ENCODE peak calls at places on chromosome 9, in four cellular contexts. One of them, this sample, is unnamed.

GRCh38 chr9:18115131-18115530 is 358.8 kb upstream of the ADAMTSL1 start:
- DNase-seq in fibroblast of lung: no peak
- DNase-seq in tibial artery: no peak
- DNase-seq in sigmoid colon: no peak
- DNase-seq in this sample: no peak

GRCh38 chr9:71830131-71830530 is 61.8 kb upstream of the CEMIP2 start:
- DNase-seq in fibroblast of lung: no peak
- DNase-seq in tibial artery: no peak
- DNase-seq in sigmoid colon: no peak
- DNase-seq in this sample: no peak

GRCh38 chr9:70578720-70579119 is 164.3 kb upstream of the KLF9 start:
- DNase-seq in fibroblast of lung: no peak
- DNase-seq in tibial artery: no peak
- DNase-seq in sigmoid colon: no peak
- DNase-seq in this sample: no peak

GRCh38 chr9:6014668-6015270 is 655 bp downstream of the RANBP6 start:
- DNase-seq in fibroblast of lung: peak; percentile 90
- DNase-seq in tibial artery: no peak
- DNase-seq in sigmoid colon: no peak
- DNase-seq in this sample: no peak

GRCh38 chr9:74610523-74611061 is 113.5 kb downstream of the RORB start:
- DNase-seq in fibroblast of lung: peak; percentile 35
- DNase-seq in tibial artery: no peak
- DNase-seq in sigmoid colon: no peak
- DNase-seq in this sample: no peak

GRCh38 chr9:95506692-95507455 is 9.9 kb downstream of the PTCH1 start:
- DNase-seq in fibroblast of lung: peak; percentile 75
- DNase-seq in tibial artery: peak; percentile 79
- DNase-seq in sigmoid colon: peak; percentile 77
- DNase-seq in this sample: peak; percentile 59

GRCh38 chr9:124149992-124150391 is 107.8 kb upstream of the NEK6 start:
- DNase-seq in fibroblast of lung: no peak
- DNase-seq in tibial artery: no peak
- DNase-seq in sigmoid colon: no peak
- DNase-seq in this sample: no peak

GRCh38 chr9:88184986-88185385 is 46.7 kb upstream of the SPATA31C2 start:
- DNase-seq in fibroblast of lung: no peak
- DNase-seq in tibial artery: no peak
- DNase-seq in sigmoid colon: no peak
- DNase-seq in this sample: no peak

GRCh38 chr9:72588336-72588735 is 66.9 kb downstream of the TMC1 start:
- DNase-seq in fibroblast of lung: peak; percentile 70
- DNase-seq in tibial artery: no peak
- DNase-seq in sigmoid colon: peak; percentile 72
- DNase-seq in this sample: no peak

GRCh38 chr9:3087697-3088096 is 243.8 kb upstream of the PUM3 start:
- DNase-seq in fibroblast of lung: no peak
- DNase-seq in tibial artery: no peak
- DNase-seq in sigmoid colon: no peak
- DNase-seq in this sample: no peak

GRCh38 chr9:78215706-78216105 is 20.2 kb upstream of the CEP78 start:
- DNase-seq in fibroblast of lung: peak; percentile 80
- DNase-seq in tibial artery: no peak
- DNase-seq in sigmoid colon: no peak
- DNase-seq in this sample: no peak

GRCh38 chr9:93620041-93620506 is 43.7 kb downstream of the PHF2 start:
- DNase-seq in fibroblast of lung: no peak
- DNase-seq in tibial artery: no peak
- DNase-seq in sigmoid colon: peak; percentile 54
- DNase-seq in this sample: no peak

GRCh38 chr9:7258688-7259396 is 501.1 kb downstream of the KDM4C start:
- DNase-seq in fibroblast of lung: no peak
- DNase-seq in tibial artery: no peak
- DNase-seq in sigmoid colon: no peak
- DNase-seq in this sample: no peak

DNA sequence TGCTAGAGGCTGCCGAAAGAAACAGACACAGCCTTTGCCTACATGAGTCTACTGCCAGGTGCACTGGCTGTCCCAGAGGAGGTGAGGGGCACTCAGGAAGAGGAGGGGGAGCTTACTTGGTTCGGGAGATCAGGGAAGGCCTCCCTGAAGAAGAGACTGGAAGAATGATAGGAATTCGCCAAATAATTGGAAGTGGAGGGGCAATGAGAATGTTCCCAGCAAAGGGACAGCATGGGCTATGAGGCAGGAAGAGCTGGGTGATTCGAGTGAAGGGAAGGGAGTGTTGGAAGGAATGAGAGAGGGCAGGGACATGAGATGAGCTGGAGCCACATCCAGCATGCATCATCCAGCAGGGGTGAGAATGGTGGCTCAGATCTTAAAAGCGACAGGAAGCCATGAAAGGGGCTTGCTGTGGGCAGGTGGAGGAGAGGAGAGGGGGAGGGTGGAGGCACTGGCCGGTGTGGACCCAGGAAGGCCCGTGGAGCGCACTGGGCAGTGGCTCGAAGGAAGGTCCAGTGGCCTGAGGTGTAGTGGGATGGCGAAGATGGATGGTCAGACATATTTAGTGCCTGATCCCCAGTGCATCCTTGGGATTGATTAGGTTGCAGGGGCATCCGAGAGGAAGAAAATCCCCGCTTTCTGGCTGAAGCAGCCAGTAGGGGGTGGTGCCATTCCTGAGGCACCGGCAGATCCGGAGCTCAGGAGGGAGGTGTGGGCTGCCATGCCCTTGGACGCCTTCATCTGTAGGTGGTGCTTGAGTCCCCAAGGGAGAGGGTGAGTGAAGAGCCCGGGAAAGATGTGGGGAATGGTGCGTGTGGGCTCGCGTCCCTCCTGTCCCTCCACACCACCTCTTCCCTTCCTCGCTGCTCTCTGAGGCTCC is 53.5 kb upstream of the GARNL3 start:
- DNase-seq in fibroblast of lung: no peak
- DNase-seq in tibial artery: peak; percentile 51
- DNase-seq in sigmoid colon: no peak
- DNase-seq in this sample: peak; percentile 8
- TF ChIP-seq CTCF in fibroblast of lung: no peak
- TF ChIP-seq CTCF in tibial artery: no peak
- TF ChIP-seq CTCF in sigmoid colon: no peak
- TF ChIP-seq CTCF in this sample: no peak

GRCh38 chr9:75852746-75853145 is 37.7 kb upstream of the PCSK5 start:
- DNase-seq in fibroblast of lung: no peak
- DNase-seq in tibial artery: no peak
- DNase-seq in sigmoid colon: no peak
- DNase-seq in this sample: no peak

GRCh38 chr9:75850459-75851200 is 39.8 kb upstream of the PCSK5 start:
- DNase-seq in fibroblast of lung: no peak
- DNase-seq in tibial artery: no peak
- DNase-seq in sigmoid colon: no peak
- DNase-seq in this sample: no peak

GRCh38 chr9:75858497-75859092 is 31.9 kb upstream of the PCSK5 start:
- DNase-seq in fibroblast of lung: no peak
- DNase-seq in tibial artery: no peak
- DNase-seq in sigmoid colon: no peak
- DNase-seq in this sample: no peak

GRCh38 chr9:75851917-75852316 is 38.6 kb upstream of the PCSK5 start:
- DNase-seq in fibroblast of lung: no peak
- DNase-seq in tibial artery: no peak
- DNase-seq in sigmoid colon: no peak
- DNase-seq in this sample: no peak

DNA sequence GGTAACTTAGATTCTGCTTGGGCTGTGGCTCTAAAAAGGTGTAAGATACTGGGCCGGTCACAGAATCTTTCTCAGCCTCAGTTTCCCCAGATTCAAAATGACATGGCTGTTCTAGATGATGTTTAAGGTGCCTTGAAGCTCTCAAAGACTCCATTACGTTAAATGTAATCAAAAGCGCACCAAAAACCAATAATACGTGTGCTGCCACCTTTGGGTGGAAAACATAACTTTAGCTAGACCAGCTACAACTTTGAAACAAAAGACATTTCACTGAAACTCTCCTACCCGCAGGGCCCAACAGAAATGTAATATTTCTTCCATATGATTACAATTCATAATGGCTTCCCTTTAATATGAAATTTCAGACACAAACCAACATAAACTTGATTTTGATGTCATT is 35.0 kb upstream of the PCSK5 start:
- DNase-seq in fibroblast of lung: no peak
- DNase-seq in tibial artery: no peak
- DNase-seq in sigmoid colon: no peak
- DNase-seq in this sample: no peak
- TF ChIP-seq CTCF in fibroblast of lung: peak; percentile 3
- TF ChIP-seq CTCF in tibial artery: peak; percentile 57
- TF ChIP-seq CTCF in sigmoid colon: no peak
- TF ChIP-seq CTCF in this sample: no peak

GRCh38 chr9:35842795-35843194 is 13.8 kb downstream of the TMEM8B start:
- DNase-seq in fibroblast of lung: no peak
- DNase-seq in tibial artery: no peak
- DNase-seq in sigmoid colon: no peak
- DNase-seq in this sample: no peak

GRCh38 chr9:35844628-35845301 is 15.7 kb downstream of the TMEM8B start:
- DNase-seq in fibroblast of lung: peak; percentile 88
- DNase-seq in tibial artery: no peak
- DNase-seq in sigmoid colon: peak; percentile 70
- DNase-seq in this sample: no peak

GRCh38 chr9:35840901-35841900 is 12.2 kb downstream of the TMEM8B start:
- DNase-seq in fibroblast of lung: no peak
- DNase-seq in tibial artery: no peak
- DNase-seq in sigmoid colon: peak; percentile 50
- DNase-seq in this sample: no peak

GRCh38 chr9:35839926-35840325 is 10.9 kb downstream of the TMEM8B start:
- DNase-seq in fibroblast of lung: no peak
- DNase-seq in tibial artery: no peak
- DNase-seq in sigmoid colon: peak; percentile 38
- DNase-seq in this sample: no peak

DNA sequence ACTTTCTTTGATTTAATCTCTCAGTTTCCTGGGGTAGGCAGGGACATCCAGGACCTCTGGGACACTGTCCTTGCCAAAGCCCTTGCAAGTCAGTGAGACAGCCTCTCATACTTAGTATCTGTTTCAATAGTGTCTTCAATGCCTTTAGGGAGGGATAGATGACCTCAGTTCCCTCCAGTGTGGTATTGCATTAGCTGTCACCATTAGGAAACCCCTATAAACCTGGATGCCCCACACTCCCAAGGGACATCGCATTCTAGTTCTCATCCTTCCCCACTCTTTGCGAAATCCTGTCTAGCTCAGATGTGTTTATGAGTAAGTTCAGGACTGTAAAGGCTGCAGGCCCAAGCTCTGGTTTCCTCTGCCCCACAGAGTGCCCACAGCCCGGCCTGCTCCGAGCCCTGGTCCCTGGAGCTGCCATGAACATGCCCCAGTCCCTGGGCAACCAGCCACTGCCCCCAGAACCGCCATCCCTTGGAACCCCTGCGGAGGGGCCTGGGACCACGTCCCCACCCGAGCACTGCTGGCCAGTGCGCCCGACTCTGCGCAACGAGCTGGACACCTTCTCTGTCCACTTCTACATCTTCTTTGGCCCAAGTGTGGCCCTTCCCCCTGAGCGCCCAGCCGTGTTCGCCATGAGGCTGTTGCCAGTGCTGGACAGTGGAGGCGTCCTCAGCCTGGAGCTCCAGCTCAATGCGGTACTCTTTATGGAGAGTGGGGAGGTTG is 13.2 kb downstream of the TMEM8B start:
- DNase-seq in fibroblast of lung: no peak
- DNase-seq in tibial artery: no peak
- DNase-seq in sigmoid colon: peak; percentile 57
- DNase-seq in this sample: no peak
- TF ChIP-seq CTCF in fibroblast of lung: no peak
- TF ChIP-seq CTCF in tibial artery: no peak
- TF ChIP-seq CTCF in sigmoid colon: no peak
- TF ChIP-seq CTCF in this sample: no peak

DNA sequence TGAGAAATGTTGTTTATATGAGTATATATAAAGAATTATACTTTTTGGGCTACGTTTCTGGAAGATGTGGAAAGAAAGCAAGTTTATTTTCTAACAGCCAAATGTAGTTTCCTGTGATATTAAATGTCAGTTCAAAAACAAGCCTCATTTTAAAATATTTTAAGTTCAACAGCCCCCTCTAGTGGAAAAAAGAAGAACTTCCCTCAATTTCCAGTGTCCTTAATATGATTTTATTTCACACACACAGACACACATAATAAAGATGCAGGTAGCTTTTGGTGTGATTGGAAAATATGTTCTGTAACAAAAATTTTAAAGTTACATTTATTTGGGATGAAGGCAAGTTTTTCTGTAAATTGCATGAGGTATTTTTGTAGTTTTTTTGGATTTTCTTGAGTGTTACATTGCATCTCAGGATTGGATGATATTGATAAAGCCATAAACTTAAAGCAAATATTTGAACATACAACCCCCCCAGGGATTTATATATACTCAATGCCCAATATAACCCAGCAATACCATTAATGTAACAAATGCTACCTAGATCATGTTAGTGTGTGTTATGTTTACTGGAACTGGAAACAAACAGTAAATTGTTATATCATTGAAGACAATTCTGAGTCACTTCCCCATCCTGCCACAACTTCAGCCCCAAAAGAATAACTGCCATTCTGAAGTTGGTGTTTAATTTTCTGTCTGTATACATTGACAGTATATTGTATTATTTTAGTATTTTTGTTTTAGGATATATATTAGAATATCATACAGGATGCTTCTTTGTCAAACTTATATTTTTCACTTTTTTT is 54.0 kb downstream of the CCDC171 start:
- DNase-seq in fibroblast of lung: peak; percentile 12
- DNase-seq in tibial artery: no peak
- DNase-seq in sigmoid colon: no peak
- DNase-seq in this sample: no peak
- TF ChIP-seq CTCF in fibroblast of lung: peak; percentile 13
- TF ChIP-seq CTCF in tibial artery: peak; percentile 72
- TF ChIP-seq CTCF in sigmoid colon: peak; percentile 56
- TF ChIP-seq CTCF in this sample: peak; percentile 92

GRCh38 chr9:91193658-91194391 is 167.9 kb downstream of the AUH start:
- DNase-seq in fibroblast of lung: peak; percentile 95
- DNase-seq in tibial artery: peak; percentile 94
- DNase-seq in sigmoid colon: peak; percentile 94
- DNase-seq in this sample: peak; percentile 72

GRCh38 chr9:91191443-91192378 is 170.0 kb downstream of the AUH start:
- DNase-seq in fibroblast of lung: no peak
- DNase-seq in tibial artery: no peak
- DNase-seq in sigmoid colon: no peak
- DNase-seq in this sample: no peak

GRCh38 chr9:91192379-91192775 is 169.3 kb downstream of the AUH start:
- DNase-seq in fibroblast of lung: peak; percentile 36
- DNase-seq in tibial artery: no peak
- DNase-seq in sigmoid colon: no peak
- DNase-seq in this sample: no peak

GRCh38 chr9:91195372-91196012 is 166.2 kb downstream of the AUH start:
- DNase-seq in fibroblast of lung: no peak
- DNase-seq in tibial artery: no peak
- DNase-seq in sigmoid colon: no peak
- DNase-seq in this sample: no peak

GRCh38 chr9:91192785-91193657 is 168.7 kb downstream of the AUH start:
- DNase-seq in fibroblast of lung: peak; percentile 99
- DNase-seq in tibial artery: peak; percentile 97
- DNase-seq in sigmoid colon: peak; percentile 96
- DNase-seq in this sample: peak; percentile 59
- TF ChIP-seq CTCF in fibroblast of lung: no peak
- TF ChIP-seq CTCF in tibial artery: peak; percentile 23
- TF ChIP-seq CTCF in sigmoid colon: peak; percentile 7
- TF ChIP-seq CTCF in this sample: no peak